ENCODE peak calls at places on chromosomes 4 and X, in four cellular contexts. O is GM12878, F is K562, U is GM12891. L is an unnamed sample.

GRCh38 chrX:12330841-12331240 is 192.6 kb downstream of the FRMPD4 start:
- DNase-seq in F (no peak), O (no peak), U (no peak), L (no peak)

GRCh38 chrX:66676413-66676812 is 37.5 kb upstream of the EDA2R start:
- DNase-seq in F (no peak), O (no peak), U (no peak), L (no peak)

GRCh38 chrX:154890990-154891639 is 5.0 kb downstream of the F8A1 start:
- DNase-seq in U (no peak), F (no peak), O (no peak), L (no peak)

GRCh38 chr4:109631709-109632108 is 71.5 kb downstream of the CASP6 start:
- DNase-seq in F (no peak), O (no peak), U (no peak), L (no peak)

GRCh38 chrX:22313757-22314156 is 41.0 kb downstream of the CBLL2 start:
- DNase-seq in U (no peak), O (no peak), F (no peak), L (no peak)

GRCh38 chr4:958836-959337 is 14.5 kb downstream of the DGKQ start:
- DNase-seq in O (no peak), U (no peak), F (no peak), L (no peak)

GRCh38 chrX:41684138-41684537 is 4.6 kb upstream of the GPR34 start:
- DNase-seq in F (no peak), O (no peak), U (no peak), L (no peak)

GRCh38 chr4:189511581-189511980 is 429.1 kb upstream of the FRG1 start:
- DNase-seq in F (no peak), O (no peak), U (no peak), L (no peak)

GRCh38 chr4:81504685-81505598 is 33.2 kb upstream of the RASGEF1B start:
- DNase-seq in U (no peak), O (no peak), F (no peak), L (peak)
- TF ChIP-seq SPI1 in U (no peak), O (no peak), F (no peak), L (peak)

GRCh38 chr4:153427363-153428071 is 38.6 kb upstream of the TMEM131L start:
- DNase-seq in F (no peak), O (no peak), U (no peak), L (no peak)

GRCh38 chr4:153432971-153433752 is 33.0 kb upstream of the TMEM131L start:
- DNase-seq in F (peak), O (peak), U (peak), L (peak)

GRCh38 chr4:153433753-153434105 is 32.4 kb upstream of the TMEM131L start:
- DNase-seq in O (no peak), U (no peak), F (no peak), L (no peak)

GRCh38 chr4:153426207-153426886 is 39.8 kb upstream of the TMEM131L start:
- DNase-seq in F (no peak), O (no peak), U (no peak), L (no peak)

GRCh38 chr4:153428816-153429592 is 37.2 kb upstream of the TMEM131L start:
- DNase-seq in F (no peak), U (no peak), O (no peak), L (no peak)
- TF ChIP-seq POLR2AphosphoS5 in F (no peak), U (no peak), O (no peak), L (no peak)

GRCh38 chr4:13238936-13239335 is 245.2 kb downstream of the RAB28 start:
- DNase-seq in F (no peak), O (no peak), U (no peak), L (no peak)
- TF ChIP-seq SPI1 in F (no peak), O (no peak), U (no peak), L (no peak)

GRCh38 chr4:57163530-57164459 is 53.6 kb upstream of the IGFBP7 start:
- DNase-seq in F (peak), U (peak), O (peak), L (peak)
- TF ChIP-seq POLR2AphosphoS5 in F (no peak), U (no peak), O (no peak), L (peak)

GRCh38 chr4:122577189-122577553 is 43.7 kb downstream of the IL21 start:
- DNase-seq in U (no peak), F (no peak), O (no peak), L (no peak)

GRCh38 chr4:122577808-122578781 is 42.8 kb downstream of the IL21 start:
- DNase-seq in O (no peak), U (no peak), F (peak), L (peak)

DNA sequence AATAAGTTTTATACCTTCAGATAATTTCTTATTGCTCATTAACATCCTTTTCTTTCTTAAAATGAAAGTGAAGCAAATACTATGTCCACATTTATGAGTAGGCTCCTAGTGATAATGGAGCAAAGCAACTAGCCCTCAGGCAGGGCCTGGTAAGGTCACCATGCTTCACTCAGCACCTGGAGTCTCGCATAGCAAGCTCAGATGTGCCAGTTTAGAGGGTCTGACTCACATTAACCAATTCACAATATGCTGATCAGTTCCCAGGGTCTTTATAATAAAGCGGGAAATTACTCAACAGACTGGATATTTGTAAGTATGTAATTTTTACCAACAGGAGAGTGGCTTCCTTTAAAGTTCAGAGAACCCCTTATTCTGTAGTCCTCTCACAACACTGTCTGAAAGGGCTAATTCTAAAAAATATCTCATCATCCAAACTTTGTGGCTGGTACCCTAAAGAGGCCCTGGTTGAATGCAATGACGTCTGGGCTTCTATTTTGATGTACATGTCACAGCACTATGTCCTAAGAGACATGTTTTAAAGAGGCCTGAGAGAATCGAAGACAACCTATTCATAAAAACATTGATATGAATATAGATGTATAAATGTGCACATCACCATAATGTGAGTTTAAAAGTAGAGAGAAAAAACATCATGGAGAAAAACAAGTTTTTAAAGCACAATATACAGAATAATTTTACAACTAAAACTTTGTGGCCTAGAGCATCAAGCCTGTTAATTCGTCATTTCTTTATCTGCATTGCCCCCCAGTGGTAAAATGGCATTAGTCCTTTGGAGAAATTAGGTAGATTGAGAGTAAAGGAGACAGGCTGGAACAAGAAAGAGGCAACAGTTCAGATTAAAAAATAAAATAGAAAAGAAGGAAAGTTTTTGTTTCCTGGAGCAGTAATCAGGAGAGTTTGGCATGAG is 44.3 kb downstream of the IL21 start:
- DNase-seq in F (peak), U (no peak), O (no peak), L (no peak)
- TF ChIP-seq SPI1 in F (no peak), U (no peak), O (no peak), L (no peak)

GRCh38 chr4:108172780-108173598 is 4.3 kb upstream of the LEF1 start:
- DNase-seq in U (peak), O (no peak), F (peak), L (no peak)
- TF ChIP-seq POLR2AphosphoS5 in U (no peak), O (no peak), F (peak), L (no peak)

GRCh38 chrX:9829308-9830267 is 43.4 kb downstream of the SHROOM2 start:
- DNase-seq in O (peak), F (no peak), U (peak), L (no peak)
- TF ChIP-seq SPI1 in O (no peak), F (no peak), U (no peak), L (no peak)

GRCh38 chrX:147693511-147693910 is 218.2 kb upstream of the FMR1 start:
- DNase-seq in U (no peak), F (no peak), O (no peak), L (no peak)

GRCh38 chrX:147699061-147699460 is 212.7 kb upstream of the FMR1 start:
- DNase-seq in U (no peak), F (no peak), O (no peak), L (no peak)
- TF ChIP-seq POLR2AphosphoS5 in U (no peak), F (no peak), O (no peak), L (no peak)

DNA sequence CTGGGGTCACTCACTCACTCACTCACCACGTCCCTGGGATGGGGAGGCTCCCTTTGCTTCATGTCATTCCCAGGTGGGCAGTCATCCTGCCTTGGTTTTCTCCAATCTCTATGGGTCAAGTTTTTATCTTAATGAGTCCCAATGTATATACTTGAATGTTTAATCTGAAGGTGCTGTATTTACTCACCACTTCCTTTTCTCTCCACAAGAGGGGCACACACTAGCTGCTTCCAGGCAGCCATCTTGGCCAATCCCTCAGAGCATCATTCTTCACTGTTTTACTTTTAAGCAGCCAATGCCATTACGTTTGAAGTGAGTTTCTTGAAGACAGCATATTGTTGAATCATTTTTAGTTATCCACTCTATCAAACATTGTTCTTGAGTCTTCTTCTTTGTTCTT is 153.4 kb upstream of the ARSJ start:
- DNase-seq in U (no peak), F (no peak), O (no peak), L (no peak)
- TF ChIP-seq SPI1 in U (no peak), F (no peak), O (no peak), L (no peak)

GRCh38 chrX:17377047-17377692 is 2.2 kb downstream of the NHS start:
- DNase-seq in U (no peak), O (no peak), F (no peak), L (no peak)
- TF ChIP-seq POLR2AphosphoS5 in U (no peak), O (no peak), F (no peak), L (no peak)

L was measured in HL-60.